ENCODE peak calls at places on chromosomes 13 and 19, in ten cellular contexts. W, Z, A, S, E, Q, G, P, N and O are unnamed samples.

GRCh38 chr13:32897296-32897695 is 118.9 kb upstream of the KL start:
- DNase-seq in W (no peak), Z (no peak), A (no peak), S (no peak), E (no peak), Q (no peak), G (no peak), P (no peak), N (no peak), O (no peak)

GRCh38 chr13:113837554-113838355 is 26.1 kb downstream of the GAS6 start:
- DNase-seq in W (peak), Z (peak), A (peak), S (peak), E (peak), Q (no peak), G (peak), P (no peak), N (peak), O (no peak)

GRCh38 chr13:35979378-35979911 is 151.7 kb downstream of the DCLK1 start:
- DNase-seq in W (peak), Z (peak), A (peak), S (peak), E (peak), Q (no peak), G (peak), P (no peak), N (peak), O (no peak)

GRCh38 chr13:91719033-91719432 is 320.6 kb downstream of the GPC5 start:
- DNase-seq in W (no peak), Z (no peak), A (no peak), S (no peak), E (no peak), Q (peak), G (no peak), P (no peak), N (peak), O (no peak)

GRCh38 chr19:42201489-42202289 is 15.8 kb downstream of the DEDD2 start:
- DNase-seq in W (no peak), Z (peak), A (no peak), S (no peak), E (no peak), Q (no peak), G (no peak), P (peak), N (no peak), O (no peak)

GRCh38 chr13:49502954-49503353 is 7.2 kb downstream of the PHF11 start:
- DNase-seq in W (no peak), Z (no peak), A (peak), S (no peak), E (no peak), Q (no peak), G (peak), P (no peak), N (peak), O (no peak)

GRCh38 chr13:41916173-41916954 is 44.5 kb downstream of the VWA8 start:
- DNase-seq in W (no peak), Z (no peak), A (no peak), S (no peak), E (no peak), Q (no peak), G (peak), P (peak), N (peak), O (no peak)

GRCh38 chr19:45152504-45153338 is 8.1 kb downstream of the NKPD1 start:
- DNase-seq in W (no peak), Z (peak), A (peak), S (no peak), E (no peak), Q (no peak), G (no peak), P (peak), N (peak), O (no peak)

GRCh38 chr13:99009987-99010551 is 32.2 kb upstream of the DOCK9 start:
- DNase-seq in W (no peak), Z (no peak), A (no peak), S (no peak), E (no peak), Q (no peak), G (no peak), P (no peak), N (no peak), O (no peak)

GRCh38 chr13:22357132-22357531 is 686.3 kb downstream of the FGF9 start:
- DNase-seq in W (no peak), Z (no peak), A (no peak), S (no peak), E (no peak), Q (no peak), G (peak), P (no peak), N (no peak), O (no peak)

GRCh38 chr13:107185889-107186288 is 618.0 kb upstream of the ARGLU1 start:
- DNase-seq in W (no peak), Z (no peak), A (no peak), S (no peak), E (no peak), Q (no peak), G (no peak), P (no peak), N (peak), O (no peak)

GRCh38 chr19:3701200-3701599 is 932 bp upstream of the PIP5K1C start:
- DNase-seq in W (no peak), Z (no peak), A (no peak), S (no peak), E (no peak), Q (no peak), G (no peak), P (no peak), N (no peak), O (no peak)

GRCh38 chr13:24629320-24629719 is 50.9 kb upstream of the ATP12A start:
- DNase-seq in W (no peak), Z (no peak), A (no peak), S (no peak), E (no peak), Q (no peak), G (no peak), P (no peak), N (peak), O (no peak)

GRCh38 chr19:53328967-53329366 is 4.6 kb upstream of the ZNF845 start:
- DNase-seq in W (no peak), Z (peak), A (peak), S (no peak), E (no peak), Q (no peak), G (peak), P (no peak), N (peak), O (no peak)

GRCh38 chr13:87677334-87678234 is 6.4 kb downstream of the SLITRK5 start:
- DNase-seq in W (no peak), Z (no peak), A (peak), S (peak), E (no peak), Q (peak), G (no peak), P (no peak), N (no peak), O (no peak)

GRCh38 chr13:70042193-70042592 is 65.4 kb upstream of the ATXN8OS start:
- DNase-seq in W (no peak), Z (no peak), A (no peak), S (no peak), E (no peak), Q (no peak), G (no peak), P (no peak), N (no peak), O (no peak)

GRCh38 chr19:46453661-46454060 is 17.7 kb downstream of the PNMA8A start:
- DNase-seq in W (no peak), Z (no peak), A (peak), S (no peak), E (no peak), Q (no peak), G (no peak), P (no peak), N (no peak), O (no peak)

GRCh38 chr19:30320466-30320865 is 51.7 kb upstream of the ZNF536 start:
- DNase-seq in W (no peak), Z (no peak), A (no peak), S (no peak), E (no peak), Q (no peak), G (no peak), P (no peak), N (no peak), O (no peak)

GRCh38 chr19:12840091-12841079 is 2.1 kb downstream of the MAST1 start:
- DNase-seq in W (peak), Z (no peak), A (peak), S (no peak), E (no peak), Q (no peak), G (no peak), P (peak), N (peak), O (peak)

GRCh38 chr19:19459707-19460251 is 54.3 kb downstream of the GATAD2A start:
- DNase-seq in W (no peak), Z (peak), A (peak), S (no peak), E (no peak), Q (no peak), G (peak), P (peak), N (peak), O (peak)

GRCh38 chr19:56167064-56167578 is 8.7 kb upstream of the GALP start:
- DNase-seq in W (no peak), Z (no peak), A (no peak), S (no peak), E (no peak), Q (no peak), G (no peak), P (no peak), N (peak), O (peak)